ENCODE peak calls at places on chromosomes 3 and 15, in five cellular contexts. L is HCT116, Y is SK-N-SH, M is K562, P is HepG2. U is an unnamed sample.

GRCh38 chr15:100338971-100339444 is 2.8 kb downstream of the ADAMTS17 start:
- DNase-seq in Y (peak), P (peak), L (peak), M (peak), U (peak)

GRCh38 chr15:84669726-84670125 is 11.7 kb upstream of the NMB start:
- DNase-seq in P (no peak), M (no peak), L (no peak), Y (no peak), U (no peak)

GRCh38 chr3:98213276-98213675 is 46.8 kb downstream of the OR5H15 start:
- DNase-seq in L (no peak), M (no peak), Y (no peak), P (no peak), U (no peak)

GRCh38 chr3:12370758-12371157 is 81.9 kb downstream of the PPARG start:
- DNase-seq in M (no peak), P (peak), Y (peak), L (peak), U (no peak)

GRCh38 chr3:14169871-14170270 is 8.5 kb downstream of the XPC start:
- DNase-seq in L (no peak), Y (no peak), P (no peak), M (no peak), U (no peak)

GRCh38 chr3:83823095-83823494 is 1135.7 kb upstream of the CADM2 start:
- DNase-seq in M (no peak), L (no peak), Y (no peak), P (no peak), U (no peak)

GRCh38 chr3:27224197-27224596 is 145.0 kb downstream of the NEK10 start:
- DNase-seq in P (no peak), L (no peak), M (no peak), Y (no peak), U (no peak)

GRCh38 chr15:101372149-101372577 is 77.1 kb upstream of the SNRPA1 start:
- DNase-seq in P (no peak), L (no peak), Y (no peak), M (no peak), U (no peak)

GRCh38 chr3:141330718-141331369 is 37.5 kb upstream of the ZBTB38 start:
- DNase-seq in L (no peak), M (no peak), P (no peak), Y (no peak), U (no peak)

GRCh38 chr3:79765854-79766253 is 1.9 kb downstream of the ROBO1 start:
- DNase-seq in M (no peak), P (no peak), L (no peak), Y (peak), U (no peak)

GRCh38 chr3:57151021-57151449 is 14.1 kb downstream of the IL17RD start:
- DNase-seq in Y (peak), L (no peak), M (no peak), P (no peak), U (no peak)

GRCh38 chr3:13506680-13507079 is 26.6 kb downstream of the HDAC11 start:
- DNase-seq in M (no peak), P (no peak), L (no peak), Y (peak), U (no peak)

GRCh38 chr15:74845581-74845980 is 2.6 kb upstream of the ULK3 start:
- DNase-seq in P (no peak), Y (no peak), M (no peak), L (no peak), U (no peak)

GRCh38 chr3:126621171-126621570 is 33.8 kb downstream of the TXNRD3 start:
- DNase-seq in M (no peak), P (no peak), Y (no peak), L (no peak), U (no peak)

GRCh38 chr15:75694241-75695182 is 18.1 kb downstream of the CSPG4 start:
- DNase-seq in M (peak), Y (peak), L (no peak), P (peak), U (no peak)

GRCh38 chr3:111336511-111336910 is 205.5 kb upstream of the CD96 start:
- DNase-seq in Y (peak), M (no peak), P (no peak), L (no peak), U (no peak)

GRCh38 chr3:99644017-99644416 is 5.6 kb downstream of the COL8A1 start:
- DNase-seq in L (no peak), Y (no peak), M (no peak), P (no peak), U (no peak)

GRCh38 chr3:99647081-99647480 is 8.7 kb downstream of the COL8A1 start:
- DNase-seq in M (no peak), P (no peak), Y (no peak), L (no peak), U (no peak)

GRCh38 chr3:99646107-99646435 is 7.7 kb downstream of the COL8A1 start:
- DNase-seq in P (no peak), M (no peak), L (no peak), Y (no peak), U (no peak)

GRCh38 chr3:99644741-99645140 is 6.3 kb downstream of the COL8A1 start:
- DNase-seq in P (no peak), M (no peak), Y (no peak), L (no peak), U (no peak)

DNA sequence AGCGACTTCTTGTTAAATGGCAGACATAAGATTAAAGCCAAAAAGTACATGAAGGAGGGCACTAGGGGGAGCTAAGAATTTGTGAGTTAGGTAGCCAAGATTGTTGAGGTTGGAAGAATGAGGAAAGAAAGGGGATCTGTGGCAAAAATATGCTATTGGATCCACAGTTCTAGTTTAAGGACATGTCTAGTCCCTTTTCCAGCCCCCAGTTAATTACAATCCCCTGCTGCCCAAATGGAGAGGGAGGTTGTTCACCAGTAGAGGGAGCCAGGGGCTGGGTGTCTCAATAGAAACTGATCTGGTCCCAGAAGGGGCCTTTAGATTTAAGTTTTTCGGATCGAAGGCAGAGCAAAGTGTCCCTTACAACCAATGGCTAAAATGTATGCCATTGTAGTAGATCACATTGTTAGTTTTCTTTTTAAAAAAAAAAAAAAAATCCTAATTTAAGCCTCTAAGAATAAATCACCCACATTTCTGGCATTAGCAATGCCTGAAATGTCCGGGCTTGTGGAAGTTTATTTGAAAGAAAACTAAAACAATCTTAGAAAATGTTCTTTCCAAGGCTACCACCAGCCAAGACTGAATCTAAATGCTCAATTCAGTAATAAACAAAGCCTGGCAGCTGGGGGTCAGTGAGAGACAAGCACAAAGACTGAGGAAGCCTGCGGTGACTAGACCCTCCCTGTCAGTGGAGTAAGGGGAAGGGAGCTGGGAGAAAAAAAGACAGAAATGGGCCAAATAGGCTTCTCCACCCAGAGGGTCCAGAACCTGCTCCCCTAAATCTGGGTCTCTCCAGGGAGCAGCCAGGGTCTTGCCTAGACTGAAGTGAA is 7.1 kb downstream of the COL8A1 start:
- DNase-seq in M (peak), P (peak), Y (peak), L (peak), U (peak)
- TF ChIP-seq YY1 in M (no peak), P (no peak), Y (no peak), L (no peak), U (no peak)

GRCh38 chr3:52245322-52246263 is at the start of gene PPM1M:
- DNase-seq in L (no peak), Y (peak), P (no peak), M (peak), U (peak)

GRCh38 chr3:52242039-52242438 is 3.1 kb upstream of the TWF2 start:
- DNase-seq in Y (no peak), L (no peak), M (no peak), P (no peak), U (no peak)

GRCh38 chr3:52246728-52247454 is 1.3 kb downstream of the PPM1M start:
- DNase-seq in P (no peak), M (no peak), L (no peak), Y (no peak), U (no peak)

GRCh38 chr3:52246264-52246620 is 683 bp downstream of the PPM1M start:
- DNase-seq in L (no peak), M (no peak), P (no peak), Y (no peak), U (no peak)

GRCh38 chr3:52244061-52244628 is 1.4 kb upstream of the PPM1M start:
- DNase-seq in M (no peak), P (no peak), Y (no peak), L (no peak), U (no peak)
- TF ChIP-seq YY1 in M (no peak), P (no peak), Y (no peak), L (no peak), U (no peak)

GRCh38 chr3:10783360-10784346 is 32.4 kb upstream of the SLC6A11 start:
- DNase-seq in M (peak), L (peak), Y (peak), P (peak), U (no peak)
- TF ChIP-seq YY1 in M (no peak), L (no peak), Y (no peak), P (no peak), U (no peak)

GRCh38 chr3:108404409-108404808 is 106.0 kb downstream of the MYH15 start:
- DNase-seq in M (no peak), P (no peak), L (no peak), Y (no peak), U (no peak)
- TF ChIP-seq YY1 in M (no peak), P (no peak), L (no peak), Y (no peak), U (no peak)

GRCh38 chr15:61003683-61004299 is 225.3 kb downstream of the RORA start:
- DNase-seq in P (no peak), Y (no peak), M (no peak), L (no peak), U (peak)
- TF ChIP-seq YY1 in P (no peak), Y (no peak), M (no peak), L (no peak), U (no peak)

GRCh38 chr15:40902605-40903561 is 8.6 kb downstream of the VPS18 start:
- DNase-seq in M (no peak), L (no peak), Y (no peak), P (no peak), U (no peak)
- TF ChIP-seq YY1 in M (no peak), L (no peak), Y (no peak), P (no peak), U (no peak)

DNA sequence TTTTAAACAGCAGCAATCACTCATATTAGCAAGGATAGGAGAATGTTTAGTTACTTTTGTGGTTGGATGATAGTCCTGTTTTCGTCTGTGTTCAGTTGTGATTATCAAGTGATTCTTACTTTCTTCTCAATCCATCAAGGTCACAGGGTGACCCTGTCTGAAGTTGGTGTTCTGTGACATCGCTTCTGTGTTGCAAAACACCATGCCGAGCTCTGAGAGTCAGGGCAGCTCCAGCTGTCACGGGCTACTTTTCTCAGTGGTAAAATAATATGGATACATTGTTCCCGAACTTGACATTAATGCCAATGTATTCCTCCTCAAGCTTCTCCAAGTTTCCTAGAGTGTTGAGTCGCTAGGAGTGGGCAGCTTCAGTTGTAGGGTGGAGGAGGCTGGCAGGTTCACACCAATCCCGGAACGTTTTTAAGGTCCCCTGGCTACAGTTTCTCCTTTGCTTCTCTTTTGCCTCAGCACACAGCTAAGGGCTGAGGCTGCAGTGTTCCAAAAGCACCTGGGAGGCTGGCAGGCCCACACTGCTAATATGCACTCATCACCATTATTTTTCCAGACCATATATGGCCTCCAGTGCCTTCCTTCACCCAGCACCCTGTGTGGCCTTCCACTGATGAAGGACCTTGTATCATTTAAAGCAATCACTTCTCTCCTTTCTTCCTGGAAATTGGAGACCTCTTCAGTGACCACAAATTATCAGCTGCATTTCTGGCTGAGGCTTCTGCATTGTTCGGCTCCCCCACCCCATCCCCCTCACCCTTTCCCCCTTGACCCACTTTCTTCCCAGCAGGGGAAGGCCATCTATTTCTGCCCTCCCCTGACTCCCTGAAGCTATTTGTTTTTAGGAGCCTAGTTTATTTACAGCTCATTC is 25.8 kb downstream of the COLQ start:
- DNase-seq in Y (no peak), L (no peak), M (no peak), P (no peak), U (no peak)
- TF ChIP-seq YY1 in Y (no peak), L (no peak), M (no peak), P (no peak), U (no peak)

GRCh38 chr3:177777699-177778098 is 580.4 kb upstream of the TBL1XR1 start:
- DNase-seq in M (peak), Y (peak), P (peak), L (peak), U (peak)

GRCh38 chr3:177772908-177773557 is 575.8 kb upstream of the TBL1XR1 start:
- DNase-seq in M (no peak), L (no peak), Y (no peak), P (no peak), U (no peak)

GRCh38 chr3:177771780-177772179 is 574.5 kb upstream of the TBL1XR1 start:
- DNase-seq in P (no peak), L (no peak), Y (no peak), M (no peak), U (no peak)

GRCh38 chr3:177778633-177779032 is 581.4 kb upstream of the TBL1XR1 start:
- DNase-seq in Y (no peak), P (no peak), M (no peak), L (no peak), U (no peak)

DNA sequence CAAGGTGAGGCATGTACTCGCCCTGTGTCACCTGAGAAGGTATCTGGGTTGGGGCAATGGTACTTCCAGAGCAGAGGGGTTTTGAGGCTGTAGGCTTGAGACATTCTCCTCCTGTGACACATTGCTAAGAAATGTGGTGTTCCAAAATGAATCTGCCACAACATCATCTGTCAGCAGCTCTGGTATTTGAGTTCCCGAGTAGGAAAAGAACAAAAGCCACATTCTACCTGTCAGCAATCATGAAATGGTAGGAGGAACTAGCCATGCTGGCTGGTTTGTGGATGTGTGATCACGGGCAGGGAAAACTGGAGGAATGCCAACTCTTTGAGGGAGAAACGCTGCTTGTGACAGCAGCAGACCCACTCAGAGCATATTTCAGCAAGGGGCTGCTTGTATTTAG is 579.4 kb upstream of the TBL1XR1 start:
- DNase-seq in L (no peak), Y (no peak), P (peak), M (no peak), U (no peak)
- TF ChIP-seq YY1 in L (no peak), Y (no peak), P (no peak), M (no peak), U (no peak)

GRCh38 chr3:189340680-189341460 is 169.1 kb downstream of the TPRG1 start:
- DNase-seq in P (peak), Y (no peak), L (peak), M (no peak), U (peak)
- TF ChIP-seq YY1 in P (no peak), Y (no peak), L (no peak), M (no peak), U (no peak)

GRCh38 chr3:189300345-189300744 is 128.6 kb downstream of the TPRG1 start:
- DNase-seq in M (no peak), P (no peak), L (no peak), Y (no peak), U (no peak)
- TF ChIP-seq YY1 in M (no peak), P (no peak), L (no peak), Y (no peak), U (no peak)

U was measured in NT2/D1.